ENCODE peak calls at places on chromosome 7, in nine cellular contexts. A is pancreas, K is left ventricle myocardium inferior, N is fibroblast of pulmonary artery, O is NB4, Q is astrocyte, Y is body of pancreas, I is RWPE2, H is endothelial cell. X is an unnamed sample.

GRCh38 chr7:78134256-78134655 is 335.7 kb downstream of the PHTF2 start:
- DNase-seq in A (no peak), K (no peak), N (peak; percentile 60), O (peak; percentile 55), Q (peak; percentile 42), Y (no peak), I (no peak), H (peak; percentile 29), X (no peak)

GRCh38 chr7:158106272-158106671 is 481.4 kb downstream of the PTPRN2 start:
- DNase-seq in A (no peak), K (no peak), N (no peak), O (no peak), Q (no peak), Y (no peak), I (no peak), H (no peak), X (no peak)

GRCh38 chr7:132771301-132771730 is 195.0 kb upstream of the PLXNA4 start:
- DNase-seq in A (no peak), K (no peak), N (no peak), O (no peak), Q (no peak), Y (no peak), I (no peak), H (no peak), X (no peak)

GRCh38 chr7:12281026-12281425 is 69.9 kb downstream of the TMEM106B start:
- DNase-seq in A (no peak), K (no peak), N (peak; percentile 20), O (no peak), Q (peak; percentile 55), Y (no peak), I (no peak), H (no peak), X (no peak)

GRCh38 chr7:20107582-20107981 is 109.6 kb downstream of the MACC1 start:
- DNase-seq in A (no peak), K (no peak), N (peak; percentile 19), O (no peak), Q (no peak), Y (no peak), I (no peak), H (no peak), X (no peak)

GRCh38 chr7:129845178-129845971 is 107.4 kb downstream of the UBE2H start:
- DNase-seq in A (no peak), K (no peak), N (peak; percentile 26), O (peak; percentile 59), Q (peak; percentile 86), Y (no peak), I (no peak), H (no peak), X (no peak)

GRCh38 chr7:140653319-140654108 is 12.9 kb upstream of the DENND2A start:
- DNase-seq in A (peak; percentile 54), K (no peak), N (peak; percentile 85), O (peak; percentile 66), Q (peak; percentile 48), Y (peak; percentile 61), I (no peak), H (peak; percentile 69), X (no peak)

GRCh38 chr7:116232402-116232749 is 22.0 kb downstream of the TES start:
- DNase-seq in A (no peak), K (no peak), N (peak; percentile 40), O (no peak), Q (peak; percentile 41), Y (no peak), I (no peak), H (no peak), X (no peak)

GRCh38 chr7:135342887-135343286 is 109.2 kb downstream of the STRA8 start:
- DNase-seq in A (no peak), K (peak; percentile 76), N (no peak), O (no peak), Q (no peak), Y (no peak), I (no peak), H (no peak), X (no peak)

GRCh38 chr7:90262438-90262837 is 17.5 kb downstream of the CFAP69 start:
- DNase-seq in A (no peak), K (no peak), N (peak; percentile 70), O (peak; percentile 51), Q (no peak), Y (no peak), I (no peak), H (no peak), X (no peak)

GRCh38 chr7:94301024-94301588 is 93.6 kb upstream of the COL1A2 start:
- DNase-seq in A (peak; percentile 58), K (peak; percentile 73), N (peak; percentile 97), O (peak; percentile 16), Q (peak; percentile 97), Y (peak; percentile 56), I (peak; percentile 87), H (peak; percentile 26), X (peak; percentile 48)

GRCh38 chr7:80018941-80019808 is 115.5 kb upstream of the GNAI1 start:
- DNase-seq in A (no peak), K (no peak), N (peak; percentile 70), O (peak; percentile 70), Q (peak; percentile 14), Y (peak; percentile 26), I (no peak), H (peak; percentile 63), X (no peak)

GRCh38 chr7:47313564-47313963 is 268.3 kb downstream of the TNS3 start:
- DNase-seq in A (no peak), K (no peak), N (no peak), O (no peak), Q (no peak), Y (peak; percentile 12), I (no peak), H (no peak), X (no peak)

GRCh38 chr7:41328544-41328943 is 374.3 kb downstream of the INHBA start:
- DNase-seq in A (no peak), K (no peak), N (peak; percentile 11), O (no peak), Q (peak; percentile 74), Y (no peak), I (no peak), H (no peak), X (no peak)

GRCh38 chr7:16668049-16668858 is 22.3 kb downstream of the BZW2 start:
- DNase-seq in A (peak; percentile 38), K (peak; percentile 51), N (peak; percentile 100), O (peak; percentile 99), Q (peak; percentile 100), Y (peak; percentile 22), I (peak; percentile 83), H (no peak), X (peak; percentile 76)

GRCh38 chr7:44095781-44096180 is 8.4 kb upstream of the AEBP1 start:
- DNase-seq in A (no peak), K (no peak), N (no peak), O (no peak), Q (no peak), Y (no peak), I (no peak), H (no peak), X (no peak)

GRCh38 chr7:15764010-15764409 is 77.5 kb upstream of the MEOX2 start:
- DNase-seq in A (no peak), K (no peak), N (no peak), O (no peak), Q (no peak), Y (no peak), I (no peak), H (no peak), X (no peak)

GRCh38 chr7:158051372-158051760 is 536.3 kb downstream of the PTPRN2 start:
- DNase-seq in A (no peak), K (no peak), N (no peak), O (no peak), Q (no peak), Y (no peak), I (no peak), H (no peak), X (no peak)

GRCh38 chr7:106964455-106964854 is 80.0 kb upstream of the PRKAR2B start:
- DNase-seq in A (no peak), K (no peak), N (no peak), O (no peak), Q (no peak), Y (no peak), I (no peak), H (no peak), X (no peak)

GRCh38 chr7:106962751-106963150 is 81.8 kb upstream of the PRKAR2B start:
- DNase-seq in A (no peak), K (no peak), N (no peak), O (no peak), Q (no peak), Y (no peak), I (no peak), H (no peak), X (no peak)

GRCh38 chr7:106957766-106958165 is 86.7 kb upstream of the PRKAR2B start:
- DNase-seq in A (no peak), K (no peak), N (no peak), O (peak; percentile 46), Q (no peak), Y (no peak), I (no peak), H (no peak), X (no peak)

GRCh38 chr7:106959753-106960152 is 84.8 kb upstream of the PRKAR2B start:
- DNase-seq in A (no peak), K (no peak), N (no peak), O (no peak), Q (no peak), Y (no peak), I (no peak), H (peak; percentile 45), X (no peak)
- TF ChIP-seq CTCF in A (no peak), K (peak; percentile 10), N (peak; percentile 13), O (peak; percentile 45), Q (no peak), Y (no peak), I (no peak), H (peak; percentile 42), X (no peak)

DNA sequence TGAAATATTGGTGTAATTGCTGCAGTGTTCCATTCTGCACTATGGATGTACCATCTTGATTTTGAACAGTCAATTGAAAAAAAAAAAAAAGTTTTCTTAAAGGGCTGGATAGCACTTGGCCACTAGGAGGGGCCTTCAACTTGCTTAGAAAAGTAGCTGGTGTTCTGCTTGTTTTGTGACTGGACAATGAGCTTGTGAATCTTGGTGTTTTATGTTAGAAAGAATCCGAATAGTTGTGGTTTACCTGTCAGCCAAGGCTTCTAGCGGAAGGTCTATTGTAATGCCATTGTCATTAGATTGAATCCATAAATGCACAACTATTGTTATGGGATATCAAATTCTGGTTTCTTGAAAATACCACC is 77.1 kb downstream of the BMPER start:
- DNase-seq in A (no peak), K (no peak), N (peak; percentile 66), O (peak; percentile 18), Q (peak; percentile 63), Y (no peak), I (no peak), H (no peak), X (no peak)
- TF ChIP-seq CTCF in A (no peak), K (no peak), N (peak; percentile 62), O (peak; percentile 29), Q (peak; percentile 40), Y (no peak), I (peak; percentile 36), H (peak; percentile 54), X (no peak)

GRCh38 chr7:95865716-95866371 is 93.5 kb downstream of the DYNC1I1 start:
- DNase-seq in A (no peak), K (no peak), N (peak; percentile 48), O (peak; percentile 31), Q (peak; percentile 10), Y (no peak), I (no peak), H (no peak), X (no peak)
- TF ChIP-seq CTCF in A (no peak), K (no peak), N (peak; percentile 42), O (peak; percentile 38), Q (peak; percentile 29), Y (no peak), I (peak; percentile 35), H (no peak), X (no peak)

GRCh38 chr7:14606101-14606500 is 296.4 kb downstream of the DGKB start:
- DNase-seq in A (no peak), K (no peak), N (peak; percentile 39), O (no peak), Q (peak; percentile 63), Y (no peak), I (no peak), H (no peak), X (no peak)
- TF ChIP-seq CTCF in A (no peak), K (no peak), N (no peak), O (no peak), Q (no peak), Y (no peak), I (no peak), H (no peak), X (no peak)

X was measured in omental fat pad.